ENCODE peak calls at places on chromosomes 12 and 14, in eight cellular contexts. I, Q, X, N, T, S, J and U are unnamed samples.

GRCh38 chr12:88951177-88951576 is 370.9 kb upstream of the KITLG start:
- DNase-seq in I (no peak), Q (no peak), X (no peak), N (no peak), T (no peak), S (no peak), J (no peak), U (no peak)

GRCh38 chr12:60529723-60530122 is 933.9 kb downstream of the SLC16A7 start:
- DNase-seq in I (no peak), Q (no peak), X (no peak), N (no peak), T (no peak), S (no peak), J (no peak), U (no peak)

GRCh38 chr12:94134226-94134795 is 14.1 kb upstream of the PLXNC1 start:
- DNase-seq in I (no peak), Q (no peak), X (peak; percentile 75), N (peak; percentile 7), T (no peak), S (peak; percentile 39), J (peak; percentile 76), U (no peak)

GRCh38 chr14:80080601-80081000 is 130.7 kb downstream of the DIO2 start:
- DNase-seq in I (no peak), Q (no peak), X (no peak), N (no peak), T (no peak), S (no peak), J (no peak), U (no peak)

GRCh38 chr12:55723516-55724225 is 3.5 kb downstream of the RDH5 start:
- DNase-seq in I (no peak), Q (no peak), X (no peak), N (no peak), T (no peak), S (no peak), J (no peak), U (no peak)

GRCh38 chr14:67187826-67188225 is 1.4 kb upstream of the GARIN2 start:
- DNase-seq in I (no peak), Q (no peak), X (peak; percentile 29), N (no peak), T (no peak), S (no peak), J (peak; percentile 37), U (no peak)

GRCh38 chr12:64157110-64157509 is 65.0 kb downstream of the KICS2 start:
- DNase-seq in I (no peak), Q (no peak), X (no peak), N (no peak), T (no peak), S (no peak), J (no peak), U (no peak)

GRCh38 chr12:115312901-115313300 is 628.9 kb upstream of the TBX3 start:
- DNase-seq in I (no peak), Q (no peak), X (no peak), N (no peak), T (no peak), S (no peak), J (no peak), U (no peak)

GRCh38 chr14:78519863-78520262 is 349.7 kb downstream of the NRXN3 start:
- DNase-seq in I (no peak), Q (no peak), X (no peak), N (no peak), T (no peak), S (peak; percentile 4), J (peak; percentile 6), U (no peak)

GRCh38 chr14:64806202-64806861 is 73.4 kb downstream of the SPTB start:
- DNase-seq in I (no peak), Q (peak; percentile 63), X (peak; percentile 91), N (no peak), T (no peak), S (no peak), J (peak; percentile 39), U (peak; percentile 60)

GRCh38 chr14:102592969-102593840 is 756 bp downstream of the RCOR1 start:
- DNase-seq in I (peak; percentile 61), Q (peak; percentile 71), X (peak; percentile 41), N (peak; percentile 5), T (peak; percentile 57), S (peak; percentile 61), J (no peak), U (no peak)

GRCh38 chr12:46377678-46378077 is 5.1 kb upstream of the SLC38A2 start:
- DNase-seq in I (no peak), Q (no peak), X (no peak), N (no peak), T (no peak), S (no peak), J (no peak), U (no peak)

GRCh38 chr14:74922752-74923401 is at the start of gene RPS6KL1:
- DNase-seq in I (peak; percentile 83), Q (peak; percentile 89), X (peak; percentile 57), N (peak; percentile 59), T (peak; percentile 85), S (peak; percentile 66), J (peak; percentile 71), U (peak; percentile 40)

GRCh38 chr12:104381721-104382480 is 74.8 kb upstream of the CHST11 start:
- DNase-seq in I (peak; percentile 73), Q (peak; percentile 85), X (peak; percentile 86), N (peak; percentile 87), T (peak; percentile 74), S (peak; percentile 88), J (peak; percentile 84), U (peak; percentile 32)

GRCh38 chr12:79367016-79367575 is 323.7 kb downstream of the PAWR start:
- DNase-seq in I (no peak), Q (no peak), X (no peak), N (no peak), T (no peak), S (no peak), J (no peak), U (no peak)
- H3K4me1 ChIP-seq in I (no peaks in the 10 kb centered on the region), Q (no peaks in the 10 kb centered on the region), X (peaks cover 54% of the 10 kb centered on the region), N (no peaks in the 10 kb centered on the region), T (no peaks in the 10 kb centered on the region), S (no peaks in the 10 kb centered on the region), J (no peaks in the 10 kb centered on the region), U (no peaks in the 10 kb centered on the region)

GRCh38 chr12:27525373-27525772 is 1.4 kb downstream of the PPFIBP1 start:
- DNase-seq in I (no peak), Q (no peak), X (peak; percentile 42), N (peak; percentile 15), T (no peak), S (no peak), J (peak; percentile 73), U (no peak)
- H3K4me3 ChIP-seq in I (peak overlapping the region; percentile 80), Q (peak overlapping the region; percentile 84), X (peak overlapping the region; percentile 63), N (peak overlapping the region; percentile 88), T (peak overlapping the region; percentile 82), S (no peak overlapping the region), J (peak overlapping the region; percentile 82), U (peak overlapping the region; percentile 79)

DNA sequence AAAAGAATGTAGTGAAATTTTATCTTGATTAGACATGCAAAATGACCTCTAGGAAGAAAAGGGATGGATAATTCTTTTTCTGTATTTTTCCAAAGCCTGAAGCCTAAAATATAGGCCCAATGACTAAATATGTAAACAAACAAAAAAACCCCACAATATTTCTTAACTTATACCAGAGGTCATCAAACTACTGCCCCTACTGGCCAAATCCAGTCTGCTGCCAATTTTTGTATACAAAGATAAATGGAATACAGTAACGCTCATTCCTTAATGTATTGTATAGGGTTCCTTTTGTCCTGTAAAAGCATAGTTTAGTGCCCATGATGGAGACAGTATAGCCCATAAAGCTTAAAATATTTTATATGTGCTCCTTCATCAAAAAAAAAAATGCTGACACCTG is 145.7 kb upstream of the ALG10 start:
- DNase-seq in I (no peak), Q (no peak), X (no peak), N (no peak), T (no peak), S (no peak), J (no peak), U (no peak)
- TF ChIP-seq CTCF in I (no peak), Q (no peak), X (no peak), N (no peak), T (no peak), S (no peak), J (no peak), U (no peak)

DNA sequence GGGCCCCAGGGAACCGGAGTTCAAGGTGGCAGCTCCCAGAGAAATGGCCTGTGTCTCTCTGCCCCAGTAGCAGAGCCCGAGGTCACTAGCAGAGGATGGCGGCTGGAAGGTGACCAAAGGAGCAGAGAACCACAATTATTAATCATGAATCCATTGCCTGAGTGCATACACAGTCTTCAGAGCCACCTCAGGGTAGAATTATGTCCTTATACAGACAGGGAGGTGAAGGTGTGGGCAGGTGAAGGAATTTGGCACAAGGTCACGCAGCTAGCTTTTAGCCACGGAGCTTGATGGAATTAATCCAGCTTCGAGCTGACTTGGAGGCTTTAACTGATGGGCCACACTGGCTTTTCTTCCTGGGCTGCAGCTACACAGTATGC is 93.2 kb downstream of the LRRC74A start:
- DNase-seq in I (no peak), Q (no peak), X (no peak), N (no peak), T (no peak), S (no peak), J (no peak), U (no peak)
- H3K4me1 ChIP-seq in I (peaks cover 53% of the 10 kb centered on the region), Q (peaks cover 42% of the 10 kb centered on the region), X (peaks cover 82% of the 10 kb centered on the region), N (peaks cover 99% of the 10 kb centered on the region), T (peaks cover 69% of the 10 kb centered on the region), S (peaks cover 17% of the 10 kb centered on the region), J (peaks cover 38% of the 10 kb centered on the region), U (peaks cover 38% of the 10 kb centered on the region)

DNA sequence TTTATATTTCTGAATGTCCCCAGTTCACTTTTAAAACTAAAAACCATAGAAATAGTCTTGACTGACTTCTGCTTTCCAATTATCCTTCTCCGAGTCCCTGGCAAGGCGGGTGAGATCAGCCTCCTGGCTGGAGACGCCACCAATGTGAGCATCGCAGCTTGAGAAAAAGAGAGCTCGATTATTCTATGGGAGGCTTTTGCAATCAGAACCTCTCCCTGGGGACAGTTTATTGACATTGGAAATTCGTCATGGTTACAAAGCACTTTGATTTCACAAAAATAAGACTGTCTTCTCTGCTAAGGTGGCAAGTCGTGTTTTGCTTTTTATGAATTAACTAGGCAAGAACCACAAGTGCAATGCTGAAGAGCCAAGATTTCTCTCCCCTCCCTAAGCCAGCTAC is 23.6 kb upstream of the GPHB5 start:
- DNase-seq in I (no peak), Q (no peak), X (peak; percentile 23), N (no peak), T (no peak), S (no peak), J (peak; percentile 11), U (no peak)
- H3K4me3 ChIP-seq in I (no peak overlapping the region), Q (no peak overlapping the region), X (no peak overlapping the region), N (no peak overlapping the region), T (no peak overlapping the region), S (no peak overlapping the region), J (no peak overlapping the region), U (no peak overlapping the region)

DNA sequence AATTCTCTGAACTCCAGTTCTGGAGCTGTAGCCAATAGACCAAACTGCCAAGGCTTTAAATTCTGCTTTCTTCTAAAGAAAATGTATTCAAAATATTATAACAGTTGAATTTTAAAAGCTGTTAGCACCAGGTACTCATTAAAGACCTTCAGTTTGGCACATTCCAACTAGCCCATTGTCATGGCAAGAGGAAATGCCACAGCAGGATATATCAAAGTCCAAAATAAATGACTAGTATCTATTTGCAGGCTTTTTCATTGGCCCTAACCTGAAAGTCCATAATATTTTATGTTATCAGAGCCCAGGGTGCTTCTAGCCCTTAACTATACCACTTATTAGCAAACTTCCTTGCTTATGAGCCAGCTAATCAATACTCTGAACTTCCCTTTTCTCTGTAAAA is 3.1 kb upstream of the RIC8B start:
- DNase-seq in I (no peak), Q (no peak), X (peak; percentile 20), N (no peak), T (no peak), S (no peak), J (no peak), U (no peak)
- TF ChIP-seq CTCF in I (no peak), Q (no peak), X (no peak), N (no peak), T (no peak), S (no peak), J (no peak), U (no peak)